ENCODE peak calls at places on chromosomes 11 and 22, in six cellular contexts. D is GM10248, L is BJ, C is hepatocyte, G is heart right ventricle, P is OCI-LY7. F is an unnamed sample.

GRCh38 chr11:12079726-12080556 is 30.4 kb upstream of the MICAL2 start:
- DNase-seq in D (no peak), L (peak), C (peak), G (peak), P (no peak), F (peak)

GRCh38 chr11:1852885-1853284 is at the start of gene LSP1:
- DNase-seq in D (peak), L (no peak), C (no peak), G (peak), P (peak), F (no peak)

GRCh38 chr11:117828641-117829368 is 4.3 kb upstream of the FXYD2 start:
- DNase-seq in D (peak), L (no peak), C (peak), G (no peak), P (no peak), F (no peak)

GRCh38 chr11:12278766-12279671 is 98.4 kb upstream of the PARVA start:
- DNase-seq in D (no peak), L (no peak), C (peak), G (no peak), P (no peak), F (no peak)

GRCh38 chr11:35796542-35796941 is 134.0 kb downstream of the TRIM44 start:
- DNase-seq in D (no peak), L (no peak), C (no peak), G (no peak), P (no peak), F (no peak)

GRCh38 chr22:34798605-34799004 is 267.4 kb upstream of the ISX start:
- DNase-seq in D (no peak), L (no peak), C (no peak), G (peak), P (no peak), F (no peak)

GRCh38 chr22:38735465-38736256 is 20.1 kb downstream of the SUN2 start:
- DNase-seq in D (no peak), L (no peak), C (no peak), G (no peak), P (no peak), F (no peak)

GRCh38 chr22:26550498-26551033 is 38.3 kb upstream of the TFIP11 start:
- DNase-seq in D (no peak), L (peak), C (no peak), G (peak), P (no peak), F (peak)

GRCh38 chr11:18012314-18012905 is 437 bp downstream of the SERGEF start:
- DNase-seq in D (peak), L (no peak), C (peak), G (peak), P (peak), F (no peak)

GRCh38 chr11:65425971-65426838 is 3.6 kb downstream of the NEAT1 start:
- DNase-seq in D (no peak), L (no peak), C (peak), G (no peak), P (peak), F (no peak)

GRCh38 chr11:90423378-90423777 is 200.5 kb upstream of the CHORDC1 start:
- DNase-seq in D (no peak), L (no peak), C (no peak), G (no peak), P (no peak), F (no peak)

GRCh38 chr11:64021742-64022067 is 14.0 kb upstream of the FLRT1 start:
- DNase-seq in D (no peak), L (no peak), C (peak), G (no peak), P (no peak), F (no peak)

GRCh38 chr11:43567396-43567975 is 113.1 kb upstream of the HSD17B12 start:
- DNase-seq in D (peak), L (no peak), C (peak), G (no peak), P (peak), F (peak)

GRCh38 chr11:11230802-11231562 is 122.1 kb downstream of the CSNK2A3 start:
- DNase-seq in D (peak), L (no peak), C (no peak), G (no peak), P (peak), F (no peak)

GRCh38 chr22:42434283-42434682 is 2.1 kb upstream of the NFAM1 start:
- DNase-seq in D (no peak), L (no peak), C (no peak), G (peak), P (no peak), F (no peak)

GRCh38 chr11:32615422-32615821 is 31.8 kb downstream of the EIF3M start:
- DNase-seq in D (peak), L (no peak), C (no peak), G (no peak), P (no peak), F (no peak)

GRCh38 chr11:81237139-81237538 is 1496.5 kb downstream of the FAM181B start:
- DNase-seq in D (no peak), L (no peak), C (peak), G (no peak), P (peak), F (no peak)

GRCh38 chr22:46887978-46888377 is 125.5 kb downstream of the TBC1D22A start:
- DNase-seq in D (no peak), L (no peak), C (no peak), G (no peak), P (no peak), F (no peak)

GRCh38 chr11:120908521-120909181 is 115.3 kb upstream of the TBCEL start:
- DNase-seq in D (no peak), L (no peak), C (peak), G (no peak), P (no peak), F (no peak)

GRCh38 chr11:43856988-43857387 is 23.6 kb upstream of the ALKBH3 start:
- DNase-seq in D (no peak), L (no peak), C (no peak), G (no peak), P (no peak), F (no peak)

GRCh38 chr22:28188480-28188879 is 269.4 kb upstream of the PITPNB start:
- DNase-seq in D (no peak), L (no peak), C (no peak), G (no peak), P (no peak), F (no peak)

GRCh38 chr22:32469799-32470212 is 4.8 kb upstream of the FBXO7 start:
- DNase-seq in D (no peak), L (peak), C (peak), G (no peak), P (no peak), F (peak)

GRCh38 chr22:30234786-30235470 is 11.6 kb downstream of the LIF start:
- DNase-seq in D (no peak), L (peak), C (peak), G (no peak), P (no peak), F (no peak)

GRCh38 chr11:84437129-84438123 is 1151.3 kb upstream of the CCDC90B start:
- DNase-seq in D (peak), L (no peak), C (peak), G (no peak), P (peak), F (no peak)

GRCh38 chr22:50738649-50739227 is 734 bp downstream of the ACR start:
- DNase-seq in D (no peak), L (no peak), C (no peak), G (no peak), P (no peak), F (no peak)

GRCh38 chr11:60871378-60872061 is 4.2 kb downstream of the ZP1 start:
- DNase-seq in D (no peak), L (no peak), C (no peak), G (peak), P (no peak), F (no peak)

GRCh38 chr22:23536821-23537345 is 43.2 kb downstream of the IGLL1 start:
- DNase-seq in D (no peak), L (no peak), C (no peak), G (no peak), P (no peak), F (no peak)

GRCh38 chr11:76380161-76380976 is 563 bp downstream of the THAP12 start:
- DNase-seq in D (peak), L (no peak), C (no peak), G (no peak), P (peak), F (no peak)

GRCh38 chr11:63020671-63021255 is 5.1 kb upstream of the SLC22A8 start:
- DNase-seq in D (no peak), L (no peak), C (no peak), G (no peak), P (no peak), F (no peak)

GRCh38 chr11:69467646-69468045 is 13.8 kb upstream of the LINC01488 start:
- DNase-seq in D (no peak), L (no peak), C (no peak), G (no peak), P (no peak), F (no peak)

GRCh38 chr11:31106963-31107576 is 262.5 kb downstream of the DCDC1 start:
- DNase-seq in D (peak), L (no peak), C (peak), G (peak), P (peak), F (no peak)

GRCh38 chr11:65867284-65868071 is 5.1 kb downstream of the EFEMP2 start:
- DNase-seq in D (no peak), L (no peak), C (no peak), G (no peak), P (peak), F (no peak)

GRCh38 chr11:33258631-33259184 is 1.5 kb downstream of the HIPK3 start:
- DNase-seq in D (no peak), L (no peak), C (no peak), G (no peak), P (peak), F (no peak)

GRCh38 chr11:126495281-126495680 is 139.8 kb downstream of the ST3GAL4 start:
- DNase-seq in D (no peak), L (no peak), C (no peak), G (no peak), P (no peak), F (no peak)

GRCh38 chr11:44634401-44635281 is 69.2 kb downstream of the CD82 start:
- DNase-seq in D (peak), L (no peak), C (peak), G (peak), P (peak), F (peak)

GRCh38 chr11:121418625-121419114 is 33.4 kb upstream of the SORL1 start:
- DNase-seq in D (no peak), L (no peak), C (no peak), G (no peak), P (peak), F (no peak)

GRCh38 chr11:69726481-69726880 is 22.7 kb upstream of the FGF19 start:
- DNase-seq in D (no peak), L (no peak), C (no peak), G (no peak), P (no peak), F (no peak)

GRCh38 chr22:41782316-41782715 is 18.2 kb upstream of the CCDC134 start:
- DNase-seq in D (no peak), L (no peak), C (no peak), G (no peak), P (no peak), F (no peak)

GRCh38 chr11:119478711-119479285 is 55.8 kb upstream of the THY1 start:
- DNase-seq in D (no peak), L (no peak), C (no peak), G (no peak), P (no peak), F (no peak)

GRCh38 chr11:71282581-71283351 is 30.4 kb upstream of the SHANK2 start:
- DNase-seq in D (no peak), L (no peak), C (no peak), G (no peak), P (no peak), F (no peak)

GRCh38 chr11:71285111-71285510 is 32.7 kb upstream of the SHANK2 start:
- DNase-seq in D (no peak), L (no peak), C (no peak), G (no peak), P (no peak), F (no peak)

GRCh38 chr11:71281901-71282300 is 29.5 kb upstream of the SHANK2 start:
- DNase-seq in D (no peak), L (no peak), C (no peak), G (no peak), P (no peak), F (no peak)

GRCh38 chr11:71284525-71285092 is 32.2 kb upstream of the SHANK2 start:
- DNase-seq in D (no peak), L (no peak), C (peak), G (no peak), P (no peak), F (no peak)

DNA sequence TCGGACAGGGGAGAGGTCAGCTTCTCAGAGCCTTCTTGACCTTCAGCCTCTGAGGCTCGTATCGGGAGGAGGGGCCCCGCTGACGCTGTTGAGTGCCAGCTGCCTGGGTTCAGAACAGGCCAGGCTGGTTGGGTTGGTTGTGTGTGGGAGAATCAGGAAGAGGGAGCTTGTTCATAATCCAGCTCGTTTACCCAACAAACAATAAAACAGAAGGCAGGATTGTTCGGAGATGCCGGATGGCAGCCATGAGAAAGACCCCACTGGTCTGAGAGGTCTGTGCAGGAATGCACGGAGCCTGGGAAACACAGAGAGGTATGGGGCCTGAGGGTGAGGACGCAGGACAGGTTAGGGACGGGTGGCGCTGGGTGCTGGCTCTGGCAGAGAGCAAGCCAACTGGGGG is 31.6 kb upstream of the SHANK2 start:
- DNase-seq in D (no peak), L (no peak), C (peak), G (no peak), P (no peak), F (no peak)
- TF ChIP-seq CTCF in D (no peak), L (no peak), C (no peak), G (no peak), P (no peak), F (no peak)

GRCh38 chr22:48688366-48688765 is 1139.3 kb downstream of the BRD1 start:
- DNase-seq in D (no peak), L (no peak), C (no peak), G (no peak), P (no peak), F (no peak)

GRCh38 chr22:48689206-48689605 is 1138.5 kb downstream of the BRD1 start:
- DNase-seq in D (no peak), L (no peak), C (no peak), G (no peak), P (no peak), F (no peak)

GRCh38 chr22:48687606-48688005 is 1140.1 kb downstream of the BRD1 start:
- DNase-seq in D (no peak), L (no peak), C (no peak), G (no peak), P (no peak), F (no peak)

GRCh38 chr22:48685767-48686166 is 1141.9 kb downstream of the BRD1 start:
- DNase-seq in D (no peak), L (no peak), C (no peak), G (no peak), P (no peak), F (no peak)

GRCh38 chr22:48686694-48687302 is 1140.9 kb downstream of the BRD1 start:
- DNase-seq in D (no peak), L (no peak), C (no peak), G (no peak), P (no peak), F (no peak)
- TF ChIP-seq CTCF in D (no peak), L (no peak), C (no peak), G (no peak), P (no peak), F (no peak)

GRCh38 chr11:108872781-108873291 is 208.0 kb downstream of the DDX10 start:
- DNase-seq in D (no peak), L (no peak), C (no peak), G (no peak), P (no peak), F (no peak)

GRCh38 chr11:108871867-108872266 is 207.0 kb downstream of the DDX10 start:
- DNase-seq in D (no peak), L (no peak), C (no peak), G (no peak), P (no peak), F (no peak)

GRCh38 chr11:108873305-108873704 is 208.4 kb downstream of the DDX10 start:
- DNase-seq in D (no peak), L (no peak), C (no peak), G (no peak), P (no peak), F (no peak)

GRCh38 chr11:108870373-108871020 is 205.6 kb downstream of the DDX10 start:
- DNase-seq in D (no peak), L (peak), C (no peak), G (no peak), P (no peak), F (peak)

DNA sequence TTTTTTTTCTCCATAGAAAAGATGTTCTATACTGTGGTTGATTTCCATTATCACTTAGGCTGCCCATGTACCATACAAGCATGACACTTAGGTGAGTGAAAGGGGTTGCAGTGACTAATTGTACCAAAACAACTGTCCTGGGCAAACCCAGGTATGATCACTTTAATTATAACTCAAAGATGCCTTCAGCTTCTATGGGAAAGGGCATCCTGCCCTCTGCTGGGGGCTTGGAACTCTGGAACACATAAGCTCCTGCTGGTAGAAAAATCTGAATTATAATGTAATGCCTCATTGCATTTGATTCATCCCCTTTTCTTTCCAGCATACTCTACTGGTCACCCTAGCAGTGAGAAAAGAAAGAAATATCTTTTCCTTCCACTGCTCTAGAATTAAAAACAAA is 206.3 kb downstream of the DDX10 start:
- DNase-seq in D (peak), L (no peak), C (peak), G (no peak), P (peak), F (peak)
- TF ChIP-seq CTCF in D (peak), L (peak), C (peak), G (no peak), P (peak), F (peak)

GRCh38 chr22:37169947-37170688 is 17.9 kb downstream of the C1QTNF6 start:
- DNase-seq in D (no peak), L (no peak), C (no peak), G (no peak), P (no peak), F (no peak)
- TF ChIP-seq CTCF in D (no peak), L (no peak), C (no peak), G (no peak), P (peak), F (no peak)